ENCODE peak calls at places on chromosomes 2 and 18, in nine cellular contexts. One of them, this sample, is unnamed.

GRCh38 chr2:239947361-239948045 is 77.6 kb downstream of the NDUFA10 start:
- DNase-seq in IMR-90: no peak
- DNase-seq in astrocyte: no peak
- DNase-seq in neural progenitor cell: peak; percentile 35
- DNase-seq in Karpas-422: no peak
- DNase-seq in HCT116: no peak
- DNase-seq in brain microvascular endothelial cell: no peak
- DNase-seq in WERI-Rb-1: peak; percentile 52
- DNase-seq in H1: no peak
- DNase-seq in this sample: no peak

GRCh38 chr2:74457549-74458131 is 598 bp upstream of the WBP1 start:
- DNase-seq in HCT116: no peak
- DNase-seq in H1: no peak
- DNase-seq in astrocyte: no peak
- DNase-seq in IMR-90: no peak
- DNase-seq in brain microvascular endothelial cell: no peak
- DNase-seq in neural progenitor cell: peak; percentile 86
- DNase-seq in Karpas-422: peak; percentile 95
- DNase-seq in WERI-Rb-1: peak; percentile 92
- DNase-seq in this sample: peak; percentile 33

GRCh38 chr2:136167721-136168470 is 49.9 kb upstream of the CXCR4 start:
- DNase-seq in HCT116: no peak
- DNase-seq in brain microvascular endothelial cell: no peak
- DNase-seq in H1: no peak
- DNase-seq in astrocyte: no peak
- DNase-seq in Karpas-422: no peak
- DNase-seq in WERI-Rb-1: peak; percentile 18
- DNase-seq in IMR-90: no peak
- DNase-seq in neural progenitor cell: no peak
- DNase-seq in this sample: no peak

GRCh38 chr2:32652555-32653209 is 24.8 kb downstream of the TTC27 start:
- DNase-seq in astrocyte: peak; percentile 20
- DNase-seq in Karpas-422: no peak
- DNase-seq in H1: no peak
- DNase-seq in brain microvascular endothelial cell: no peak
- DNase-seq in neural progenitor cell: no peak
- DNase-seq in WERI-Rb-1: no peak
- DNase-seq in IMR-90: peak; percentile 12
- DNase-seq in HCT116: no peak
- DNase-seq in this sample: no peak

GRCh38 chr2:147019296-147019695 is 825.5 kb upstream of the ACVR2A start:
- DNase-seq in HCT116: no peak
- DNase-seq in Karpas-422: no peak
- DNase-seq in H1: no peak
- DNase-seq in neural progenitor cell: no peak
- DNase-seq in IMR-90: no peak
- DNase-seq in WERI-Rb-1: no peak
- DNase-seq in astrocyte: no peak
- DNase-seq in brain microvascular endothelial cell: no peak
- DNase-seq in this sample: no peak

GRCh38 chr2:119469661-119470297 is 38.1 kb downstream of the TMEM37 start:
- DNase-seq in astrocyte: no peak
- DNase-seq in brain microvascular endothelial cell: no peak
- DNase-seq in Karpas-422: no peak
- DNase-seq in HCT116: no peak
- DNase-seq in WERI-Rb-1: no peak
- DNase-seq in neural progenitor cell: no peak
- DNase-seq in H1: no peak
- DNase-seq in IMR-90: no peak
- DNase-seq in this sample: no peak

GRCh38 chr18:27185025-27185763 is at the start of gene CHST9:
- DNase-seq in astrocyte: no peak
- DNase-seq in HCT116: no peak
- DNase-seq in H1: no peak
- DNase-seq in Karpas-422: no peak
- DNase-seq in WERI-Rb-1: peak; percentile 39
- DNase-seq in neural progenitor cell: peak; percentile 73
- DNase-seq in brain microvascular endothelial cell: no peak
- DNase-seq in IMR-90: no peak
- DNase-seq in this sample: peak; percentile 13

GRCh38 chr2:212109792-212110680 is 428.6 kb downstream of the ERBB4 start:
- DNase-seq in HCT116: no peak
- DNase-seq in IMR-90: no peak
- DNase-seq in neural progenitor cell: no peak
- DNase-seq in WERI-Rb-1: no peak
- DNase-seq in H1: no peak
- DNase-seq in astrocyte: no peak
- DNase-seq in brain microvascular endothelial cell: no peak
- DNase-seq in Karpas-422: no peak
- DNase-seq in this sample: no peak

GRCh38 chr2:27756544-27757498 is 14.7 kb upstream of the MRPL33 start:
- DNase-seq in brain microvascular endothelial cell: no peak
- DNase-seq in WERI-Rb-1: no peak
- DNase-seq in H1: no peak
- DNase-seq in neural progenitor cell: no peak
- DNase-seq in IMR-90: no peak
- DNase-seq in Karpas-422: peak; percentile 47
- DNase-seq in astrocyte: no peak
- DNase-seq in HCT116: no peak
- DNase-seq in this sample: no peak

GRCh38 chr18:8797206-8797605 is 91.8 kb downstream of the MTCL1 start:
- DNase-seq in brain microvascular endothelial cell: no peak
- DNase-seq in H1: no peak
- DNase-seq in WERI-Rb-1: no peak
- DNase-seq in IMR-90: peak; percentile 70
- DNase-seq in astrocyte: peak; percentile 55
- DNase-seq in Karpas-422: no peak
- DNase-seq in HCT116: no peak
- DNase-seq in neural progenitor cell: no peak
- DNase-seq in this sample: peak; percentile 71

GRCh38 chr2:16635796-16636699 is 29.6 kb downstream of the CYRIA start:
- DNase-seq in WERI-Rb-1: no peak
- DNase-seq in H1: no peak
- DNase-seq in brain microvascular endothelial cell: peak; percentile 72
- DNase-seq in HCT116: no peak
- DNase-seq in astrocyte: peak; percentile 69
- DNase-seq in IMR-90: peak; percentile 71
- DNase-seq in Karpas-422: no peak
- DNase-seq in neural progenitor cell: no peak
- DNase-seq in this sample: peak; percentile 12

GRCh38 chr2:120740375-120740764 is 4.7 kb downstream of the GLI2 start:
- DNase-seq in HCT116: no peak
- DNase-seq in brain microvascular endothelial cell: no peak
- DNase-seq in astrocyte: no peak
- DNase-seq in H1: no peak
- DNase-seq in neural progenitor cell: peak; percentile 78
- DNase-seq in IMR-90: no peak
- DNase-seq in WERI-Rb-1: no peak
- DNase-seq in Karpas-422: no peak
- DNase-seq in this sample: no peak
- H3K4me3 ChIP-seq in HCT116: no peak overlapping the region
- H3K4me3 ChIP-seq in brain microvascular endothelial cell: no peak overlapping the region
- H3K4me3 ChIP-seq in astrocyte: no peak overlapping the region
- H3K4me3 ChIP-seq in H1: peak overlapping the region; percentile 91
- H3K4me3 ChIP-seq in neural progenitor cell: peak overlapping the region; percentile 89
- H3K4me3 ChIP-seq in IMR-90: no peak overlapping the region
- H3K4me3 ChIP-seq in WERI-Rb-1: no peak overlapping the region
- H3K4me3 ChIP-seq in Karpas-422: no peak overlapping the region
- H3K4me3 ChIP-seq in this sample: no peak overlapping the region

GRCh38 chr2:47844162-47844561 is 61.2 kb downstream of the MSH6 start:
- DNase-seq in HCT116: no peak
- DNase-seq in Karpas-422: no peak
- DNase-seq in neural progenitor cell: no peak
- DNase-seq in WERI-Rb-1: no peak
- DNase-seq in astrocyte: no peak
- DNase-seq in IMR-90: no peak
- DNase-seq in H1: no peak
- DNase-seq in brain microvascular endothelial cell: no peak
- DNase-seq in this sample: no peak

GRCh38 chr2:47838249-47838648 is 55.3 kb downstream of the MSH6 start:
- DNase-seq in brain microvascular endothelial cell: no peak
- DNase-seq in astrocyte: no peak
- DNase-seq in HCT116: no peak
- DNase-seq in Karpas-422: no peak
- DNase-seq in neural progenitor cell: no peak
- DNase-seq in IMR-90: no peak
- DNase-seq in WERI-Rb-1: no peak
- DNase-seq in H1: no peak
- DNase-seq in this sample: no peak

GRCh38 chr2:47842846-47843245 is 59.9 kb downstream of the MSH6 start:
- DNase-seq in IMR-90: no peak
- DNase-seq in brain microvascular endothelial cell: no peak
- DNase-seq in neural progenitor cell: no peak
- DNase-seq in WERI-Rb-1: no peak
- DNase-seq in Karpas-422: no peak
- DNase-seq in H1: no peak
- DNase-seq in astrocyte: no peak
- DNase-seq in HCT116: no peak
- DNase-seq in this sample: no peak
- H3K36me3 ChIP-seq in IMR-90: peaks cover 5% of the 10 kb centered on the region
- H3K36me3 ChIP-seq in brain microvascular endothelial cell: peaks cover 2% of the 10 kb centered on the region
- H3K36me3 ChIP-seq in neural progenitor cell: peaks cover 16% of the 10 kb centered on the region
- H3K36me3 ChIP-seq in WERI-Rb-1: peaks cover 10% of the 10 kb centered on the region
- H3K36me3 ChIP-seq in Karpas-422: peaks cover 13% of the 10 kb centered on the region
- H3K36me3 ChIP-seq in H1: peaks cover 3% of the 10 kb centered on the region
- H3K36me3 ChIP-seq in astrocyte: peaks cover 2% of the 10 kb centered on the region
- H3K36me3 ChIP-seq in HCT116: peaks cover 5% of the 10 kb centered on the region
- H3K36me3 ChIP-seq in this sample: peaks cover 15% of the 10 kb centered on the region

GRCh38 chr18:25815659-25816058 is 274.8 kb downstream of the SS18 start:
- DNase-seq in WERI-Rb-1: no peak
- DNase-seq in brain microvascular endothelial cell: no peak
- DNase-seq in astrocyte: no peak
- DNase-seq in HCT116: no peak
- DNase-seq in neural progenitor cell: no peak
- DNase-seq in Karpas-422: no peak
- DNase-seq in H1: no peak
- DNase-seq in IMR-90: no peak
- DNase-seq in this sample: no peak

GRCh38 chr18:25814841-25815458 is 275.5 kb downstream of the SS18 start:
- DNase-seq in IMR-90: no peak
- DNase-seq in brain microvascular endothelial cell: no peak
- DNase-seq in HCT116: no peak
- DNase-seq in WERI-Rb-1: no peak
- DNase-seq in neural progenitor cell: no peak
- DNase-seq in astrocyte: no peak
- DNase-seq in H1: no peak
- DNase-seq in Karpas-422: no peak
- DNase-seq in this sample: no peak

GRCh38 chr18:25817571-25818237 is 272.7 kb downstream of the SS18 start:
- DNase-seq in Karpas-422: no peak
- DNase-seq in IMR-90: no peak
- DNase-seq in astrocyte: no peak
- DNase-seq in H1: no peak
- DNase-seq in neural progenitor cell: no peak
- DNase-seq in HCT116: no peak
- DNase-seq in WERI-Rb-1: peak; percentile 28
- DNase-seq in brain microvascular endothelial cell: no peak
- DNase-seq in this sample: no peak

DNA sequence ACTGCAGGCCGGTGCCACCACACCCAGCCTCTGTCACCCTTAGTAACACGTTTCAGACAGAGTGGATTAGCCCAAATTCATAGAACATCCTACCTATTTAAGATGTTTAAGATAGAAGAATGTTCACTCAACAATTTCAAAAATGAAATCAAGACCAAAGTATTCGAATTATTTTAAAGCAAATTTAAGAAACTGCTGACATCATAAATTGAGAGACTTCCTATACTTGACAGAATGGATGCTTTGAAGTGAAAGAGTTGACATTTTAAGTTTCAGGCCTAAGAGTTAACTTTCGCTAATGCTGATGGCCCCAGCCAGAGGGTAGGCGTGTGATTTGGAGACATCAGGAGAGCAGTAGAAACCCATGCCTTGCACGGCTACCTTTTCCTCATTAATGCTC is 271.9 kb downstream of the SS18 start:
- DNase-seq in astrocyte: no peak
- DNase-seq in HCT116: no peak
- DNase-seq in H1: no peak
- DNase-seq in neural progenitor cell: no peak
- DNase-seq in IMR-90: no peak
- DNase-seq in brain microvascular endothelial cell: no peak
- DNase-seq in WERI-Rb-1: no peak
- DNase-seq in Karpas-422: no peak
- DNase-seq in this sample: no peak
- H3K4me3 ChIP-seq in astrocyte: no peak overlapping the region
- H3K4me3 ChIP-seq in HCT116: no peak overlapping the region
- H3K4me3 ChIP-seq in H1: no peak overlapping the region
- H3K4me3 ChIP-seq in neural progenitor cell: no peak overlapping the region
- H3K4me3 ChIP-seq in IMR-90: no peak overlapping the region
- H3K4me3 ChIP-seq in brain microvascular endothelial cell: no peak overlapping the region
- H3K4me3 ChIP-seq in WERI-Rb-1: no peak overlapping the region
- H3K4me3 ChIP-seq in Karpas-422: no peak overlapping the region
- H3K4me3 ChIP-seq in this sample: no peak overlapping the region

DNA sequence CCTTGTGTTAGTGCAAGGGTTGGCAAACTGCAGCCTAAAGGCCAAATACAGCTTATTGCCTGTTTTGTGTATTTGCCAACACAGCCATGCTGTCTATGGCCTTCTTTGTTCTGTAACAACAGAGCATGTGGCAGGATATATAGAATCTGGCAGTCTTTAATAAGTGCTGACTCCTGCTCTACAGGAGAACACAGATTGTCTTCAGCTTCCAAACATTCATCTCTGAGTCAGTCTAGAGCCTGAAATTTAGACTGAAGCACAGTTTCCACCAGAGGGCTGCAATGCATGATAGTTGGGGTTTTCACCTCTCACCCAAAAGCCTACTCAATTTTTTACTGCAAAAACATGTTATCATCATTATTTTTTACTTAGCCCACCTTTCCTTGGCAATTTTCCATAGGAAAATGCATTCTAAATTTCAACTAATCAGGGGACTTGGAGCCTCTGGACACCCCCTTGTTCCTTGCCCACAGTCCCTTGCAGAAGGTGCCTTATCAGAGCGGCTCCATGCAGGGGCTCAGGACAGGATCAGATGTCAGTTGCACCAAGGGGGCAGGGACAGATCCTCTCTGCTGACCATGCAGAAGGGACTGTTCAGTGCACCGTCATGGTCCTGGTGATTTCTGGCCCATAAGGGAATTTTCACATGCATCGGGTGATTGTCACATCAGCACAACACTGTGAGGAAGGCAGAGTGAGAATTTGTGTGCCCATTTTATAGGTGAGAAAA is 12.4 kb downstream of the IL37 start:
- DNase-seq in HCT116: no peak
- DNase-seq in brain microvascular endothelial cell: no peak
- DNase-seq in WERI-Rb-1: no peak
- DNase-seq in neural progenitor cell: no peak
- DNase-seq in IMR-90: no peak
- DNase-seq in Karpas-422: no peak
- DNase-seq in astrocyte: no peak
- DNase-seq in H1: no peak
- DNase-seq in this sample: no peak
- H3K36me3 ChIP-seq in HCT116: no peaks in the 10 kb centered on the region
- H3K36me3 ChIP-seq in brain microvascular endothelial cell: no peaks in the 10 kb centered on the region
- H3K36me3 ChIP-seq in WERI-Rb-1: no peaks in the 10 kb centered on the region
- H3K36me3 ChIP-seq in neural progenitor cell: no peaks in the 10 kb centered on the region
- H3K36me3 ChIP-seq in IMR-90: no peaks in the 10 kb centered on the region
- H3K36me3 ChIP-seq in Karpas-422: no peaks in the 10 kb centered on the region
- H3K36me3 ChIP-seq in astrocyte: no peaks in the 10 kb centered on the region
- H3K36me3 ChIP-seq in H1: no peaks in the 10 kb centered on the region
- H3K36me3 ChIP-seq in this sample: no peaks in the 10 kb centered on the region

This sample was measured in MG63.